ENCODE peak calls at places on chromosomes 7 and 10, in five cellular contexts. L, B, S, J and X are unnamed samples.

GRCh38 chr7:74498996-74499834 is 45.5 kb downstream of the GTF2IRD1 start:
- DNase-seq in L (no peak), B (no peak), S (no peak), J (peak), X (no peak)

GRCh38 chr10:17214486-17214885 is 13.0 kb upstream of the TRDMT1 start:
- DNase-seq in L (no peak), B (no peak), S (no peak), J (no peak), X (no peak)

GRCh38 chr7:130394421-130395188 is 14.3 kb downstream of the CPA1 start:
- DNase-seq in L (no peak), B (no peak), S (no peak), J (peak), X (no peak)

GRCh38 chr7:140609646-140610045 is 31.0 kb downstream of the DENND2A start:
- DNase-seq in L (no peak), B (no peak), S (no peak), J (no peak), X (no peak)

GRCh38 chr10:43249151-43249961 is 17.5 kb downstream of the RASGEF1A start:
- DNase-seq in L (no peak), B (no peak), S (no peak), J (no peak), X (no peak)

GRCh38 chr7:22425361-22425760 is 68.4 kb upstream of the RAPGEF5 start:
- DNase-seq in L (no peak), B (no peak), S (no peak), J (no peak), X (no peak)

GRCh38 chr7:127251048-127251451 is 1.7 kb downstream of the GRM8 start:
- DNase-seq in L (no peak), B (no peak), S (no peak), J (peak), X (no peak)

GRCh38 chr7:99219185-99219767 is 11.4 kb upstream of the KPNA7 start:
- DNase-seq in L (no peak), B (no peak), S (no peak), J (no peak), X (no peak)

GRCh38 chr7:157528785-157529341 is 192.1 kb downstream of the DNAJB6 start:
- DNase-seq in L (no peak), B (no peak), S (no peak), J (peak), X (no peak)

GRCh38 chr10:86244296-86244695 is 122.3 kb downstream of the GRID1 start:
- DNase-seq in L (no peak), B (no peak), S (no peak), J (no peak), X (no peak)

GRCh38 chr10:73887038-73888015 is 13.0 kb upstream of the CAMK2G start:
- DNase-seq in L (peak), B (peak), S (peak), J (no peak), X (peak)

GRCh38 chr7:104814126-104814525 is 199.9 kb upstream of the KMT2E start:
- DNase-seq in L (no peak), B (no peak), S (no peak), J (no peak), X (no peak)

GRCh38 chr7:71429116-71429515 is 297.2 kb downstream of the GALNT17 start:
- DNase-seq in L (no peak), B (no peak), S (no peak), J (no peak), X (no peak)

GRCh38 chr10:78416031-78416800 is 382.6 kb downstream of the RPS24 start:
- DNase-seq in L (no peak), B (no peak), S (no peak), J (no peak), X (no peak)

DNA sequence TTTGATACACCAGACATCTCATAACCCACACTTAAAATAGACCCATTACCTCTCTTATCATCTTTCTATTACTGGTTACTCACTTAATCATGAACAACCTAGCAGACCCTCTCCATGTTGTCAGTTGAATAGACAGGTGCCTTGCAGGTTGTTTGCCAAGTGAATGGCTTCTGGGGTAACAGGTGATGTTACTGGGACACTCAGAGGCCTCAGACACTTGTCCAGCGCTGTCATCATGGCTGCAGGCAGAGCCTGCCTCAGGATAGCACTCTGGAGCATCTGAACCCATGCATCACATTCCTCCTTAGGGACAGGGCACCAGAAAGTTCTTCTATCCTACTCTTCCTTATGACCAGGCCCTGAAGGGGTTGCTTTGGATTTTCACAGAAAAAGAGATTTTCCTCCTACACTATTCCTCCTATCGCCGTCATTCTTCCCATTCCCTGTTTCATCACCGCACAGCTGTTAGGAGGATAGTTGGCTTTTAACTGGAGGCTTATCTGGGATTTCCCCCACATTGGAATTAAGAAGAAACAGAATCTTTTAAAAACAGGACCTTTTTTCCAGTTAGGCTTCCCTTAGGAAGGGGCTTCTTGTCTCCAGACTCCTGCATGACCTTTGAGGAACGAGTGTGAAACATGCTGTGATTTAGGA is 182.1 kb downstream of the VTI1A start:
- DNase-seq in L (no peak), B (no peak), S (no peak), J (no peak), X (no peak)
- TF ChIP-seq POLR2A in L (no peak), B (no peak), S (no peak), J (no peak), X (no peak)

GRCh38 chr7:122736183-122736582 is 33.5 kb upstream of the RNF148 start:
- DNase-seq in L (no peak), B (no peak), S (no peak), J (no peak), X (no peak)
- TF ChIP-seq POLR2A in L (no peak), B (no peak), S (no peak), J (no peak), X (no peak)

DNA sequence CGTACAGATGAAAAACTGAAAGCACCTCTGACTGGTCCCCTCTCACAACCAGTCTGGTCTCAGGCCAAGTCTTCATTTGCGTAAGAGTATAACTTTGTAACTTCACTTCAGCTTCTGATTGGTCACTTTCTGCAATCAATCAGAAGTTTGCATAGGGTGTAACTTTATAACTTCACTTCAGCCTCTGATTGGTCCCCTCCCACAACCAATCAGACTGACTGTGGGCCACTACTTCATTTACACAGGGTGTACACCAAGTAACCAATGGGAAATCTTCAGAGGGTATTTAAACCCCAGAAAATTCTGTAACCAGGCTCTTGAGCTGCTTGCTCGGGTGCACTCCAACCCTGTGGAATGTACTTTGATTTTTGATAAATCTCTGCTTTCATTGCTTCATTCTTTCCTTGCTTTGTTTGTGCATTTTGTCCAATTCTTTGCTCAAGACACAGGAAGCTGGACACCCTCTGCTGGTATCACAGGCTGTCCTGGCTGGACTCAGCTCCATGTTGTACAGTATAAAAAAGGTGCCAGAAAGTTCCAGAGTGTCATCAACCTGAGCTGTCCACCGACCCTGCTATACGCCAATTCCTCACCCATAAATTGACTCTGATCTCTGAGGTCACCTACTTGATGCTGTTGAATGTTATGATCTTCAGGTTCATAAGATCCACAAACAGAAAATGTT is 74.5 kb downstream of the COBL start:
- DNase-seq in L (no peak), B (no peak), S (no peak), J (peak), X (peak)
- TF ChIP-seq POLR2A in L (no peak), B (no peak), S (no peak), J (no peak), X (peak)

DNA sequence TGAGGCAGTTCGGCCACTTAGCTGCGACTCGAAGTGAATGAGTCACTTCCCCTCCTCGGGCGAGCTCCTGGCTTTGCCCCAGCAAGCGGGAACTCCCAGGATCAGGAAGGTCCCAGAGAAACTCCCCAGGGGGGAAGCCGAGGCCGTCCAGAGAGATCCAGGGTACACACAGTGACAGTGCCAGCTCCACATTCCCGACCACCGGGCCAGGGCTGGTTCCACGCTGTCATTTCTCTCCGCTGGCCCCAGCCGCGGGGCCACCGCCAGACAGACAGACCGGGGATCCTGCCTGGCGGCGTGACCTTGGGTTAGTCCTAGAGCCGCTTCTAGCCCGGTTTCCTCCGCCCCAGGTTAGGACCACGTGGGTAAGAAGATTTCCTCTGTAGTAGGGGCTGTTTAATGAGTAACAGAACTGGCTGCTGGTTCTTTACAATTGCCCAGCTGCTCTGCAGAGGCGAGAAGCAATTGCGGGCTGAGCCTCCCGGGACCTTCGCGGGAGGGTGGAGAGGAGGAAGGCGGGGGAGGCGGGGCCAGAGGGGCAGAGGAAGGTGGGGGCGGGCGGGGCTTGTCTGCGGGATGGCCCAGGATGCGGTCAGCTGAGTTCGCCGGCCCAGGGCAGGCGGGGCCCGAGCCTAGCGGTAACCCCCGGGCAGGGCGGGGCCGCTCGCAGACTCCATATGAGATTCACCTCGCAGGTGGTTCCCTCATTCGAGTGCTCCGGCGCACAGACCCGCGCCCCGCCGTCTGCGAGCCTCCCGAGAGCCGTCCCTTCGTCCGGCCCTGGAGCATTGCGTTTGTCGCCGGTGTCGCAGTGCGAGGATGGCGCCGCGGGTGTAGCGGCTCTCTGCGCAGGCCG is at the start of gene UPP1:
- DNase-seq in L (peak), B (peak), S (peak), J (peak), X (peak)
- TF ChIP-seq POLR2A in L (peak), B (peak), S (peak), J (peak), X (peak)

GRCh38 chr10:96968682-96969423 is 136.8 kb downstream of the LCOR start:
- DNase-seq in L (no peak), B (no peak), S (no peak), J (no peak), X (no peak)
- TF ChIP-seq POLR2A in L (no peak), B (no peak), S (no peak), J (no peak), X (no peak)

GRCh38 chr7:149610441-149611011 is 112.9 kb upstream of the ZNF746 start:
- DNase-seq in L (no peak), B (no peak), S (no peak), J (no peak), X (no peak)

GRCh38 chr7:149607683-149608082 is 110.1 kb upstream of the ZNF746 start:
- DNase-seq in L (no peak), B (no peak), S (no peak), J (no peak), X (no peak)

GRCh38 chr7:149606826-149607225 is 109.2 kb upstream of the ZNF746 start:
- DNase-seq in L (no peak), B (no peak), S (no peak), J (no peak), X (no peak)

GRCh38 chr7:149605696-149606095 is 108.1 kb upstream of the ZNF746 start:
- DNase-seq in L (no peak), B (no peak), S (no peak), J (no peak), X (no peak)

GRCh38 chr7:149608168-149608567 is 110.6 kb upstream of the ZNF746 start:
- DNase-seq in L (no peak), B (no peak), S (no peak), J (no peak), X (no peak)
- TF ChIP-seq POLR2A in L (no peak), B (no peak), S (no peak), J (no peak), X (no peak)

GRCh38 chr7:47991741-47992311 is 12.4 kb upstream of the HUS1 start:
- DNase-seq in L (peak), B (no peak), S (peak), J (peak), X (peak)
- TF ChIP-seq POLR2A in L (no peak), B (peak), S (no peak), J (peak), X (peak)

GRCh38 chr7:56062382-56062781 is 1.7 kb upstream of the SUMF2 start:
- DNase-seq in L (no peak), B (peak), S (no peak), J (peak), X (no peak)

GRCh38 chr7:56063500-56063881 is 595 bp upstream of the SUMF2 start:
- DNase-seq in L (no peak), B (no peak), S (no peak), J (no peak), X (no peak)

DNA sequence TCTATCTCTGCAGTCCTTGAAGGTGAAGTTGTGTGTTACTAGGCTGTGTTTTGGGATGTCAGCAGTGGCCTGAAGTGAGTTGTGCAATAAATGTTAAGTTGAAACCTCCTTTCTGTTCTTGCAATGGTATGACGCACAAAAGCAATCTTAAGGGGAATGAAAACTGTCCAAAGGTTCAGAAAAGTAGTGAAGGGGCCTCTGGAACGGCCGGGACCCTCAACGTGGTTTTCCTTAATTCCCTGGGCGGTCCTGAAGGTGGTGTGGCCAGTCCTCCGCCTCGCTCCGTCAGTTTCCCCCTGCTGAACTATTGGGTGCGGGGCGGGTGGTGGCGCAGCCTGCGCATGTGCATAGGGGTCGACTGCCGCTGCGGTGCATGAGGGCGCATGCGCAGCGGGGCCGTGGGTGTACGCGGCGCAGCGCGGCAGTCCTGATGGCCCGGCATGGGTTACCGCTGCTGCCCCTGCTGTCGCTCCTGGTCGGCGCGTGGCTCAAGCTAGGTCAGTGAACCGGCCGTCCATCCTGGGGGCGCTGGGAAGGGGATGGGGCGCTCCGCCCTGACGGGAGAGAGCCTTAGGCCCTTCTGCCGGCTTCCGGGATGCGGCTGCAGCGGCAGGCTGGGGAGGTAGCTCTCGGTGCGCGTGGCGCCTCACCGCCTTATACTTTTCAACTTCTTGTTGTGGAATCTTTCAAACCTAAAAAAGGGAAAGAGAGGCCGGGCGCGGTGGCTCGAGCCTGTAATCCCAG is at the start of gene SUMF2:
- DNase-seq in L (peak), B (peak), S (peak), J (peak), X (peak)
- TF ChIP-seq POLR2A in L (peak), B (peak), S (no peak), J (peak), X (peak)

GRCh38 chr7:152132812-152133211 is 107.3 kb downstream of the GALNT11 start:
- DNase-seq in L (no peak), B (no peak), S (no peak), J (no peak), X (no peak)

GRCh38 chr7:152136623-152137022 is 111.1 kb downstream of the GALNT11 start:
- DNase-seq in L (no peak), B (no peak), S (no peak), J (no peak), X (no peak)

GRCh38 chr7:152131981-152132494 is 106.6 kb downstream of the GALNT11 start:
- DNase-seq in L (no peak), B (no peak), S (no peak), J (no peak), X (peak)

GRCh38 chr7:152130658-152131590 is 105.5 kb downstream of the GALNT11 start:
- DNase-seq in L (no peak), B (no peak), S (no peak), J (no peak), X (peak)

GRCh38 chr7:152133804-152134203 is 108.3 kb downstream of the GALNT11 start:
- DNase-seq in L (no peak), B (no peak), S (no peak), J (no peak), X (peak)
- TF ChIP-seq POLR2A in L (no peak), B (no peak), S (no peak), J (no peak), X (no peak)